ENCODE peak calls at places on chromosomes 13 and 19, in six cellular contexts. O is substantia nigra; P is activated gamma-delta T cell; V is activated naive CD8-positive, alpha-beta T cell treated with anti-CD3 and anti-CD28 coated beads, Interleukin-2, amount 50 U/mL, for 24 hours; W is choroid plexus epithelial cell; H is HTR-8/SVneo. S is an unnamed sample.

GRCh38 chr19:1407662-1408299 is 395 bp downstream of the DAZAP1 start:
- DNase-seq in O (no peak), P (peak), V (peak), W (no peak), H (no peak), S (no peak)

GRCh38 chr13:49711218-49711863 is 20.1 kb upstream of the EBPL start:
- DNase-seq in O (no peak), P (no peak), V (no peak), W (peak), H (no peak), S (no peak)

GRCh38 chr19:35714601-35715354 is 3.0 kb upstream of the KMT2B start:
- DNase-seq in O (no peak), P (no peak), V (peak), W (no peak), H (no peak), S (peak)

GRCh38 chr19:10102787-10103236 is 334 bp upstream of the ANGPTL6 start:
- DNase-seq in O (no peak), P (no peak), V (no peak), W (no peak), H (no peak), S (no peak)

GRCh38 chr13:36965767-36966166 is 33.4 kb downstream of the ALG5 start:
- DNase-seq in O (no peak), P (no peak), V (no peak), W (peak), H (peak), S (no peak)

GRCh38 chr13:91017031-91017668 is 330.3 kb upstream of the MIR17HG start:
- DNase-seq in O (peak), P (no peak), V (peak), W (peak), H (peak), S (no peak)

GRCh38 chr19:29390742-29391141 is 135.1 kb upstream of the VSTM2B start:
- DNase-seq in O (no peak), P (no peak), V (no peak), W (no peak), H (no peak), S (no peak)

GRCh38 chr13:112253631-112254030 is 122.5 kb upstream of the SPACA7 start:
- DNase-seq in O (no peak), P (no peak), V (no peak), W (no peak), H (no peak), S (no peak)

GRCh38 chr13:22740264-22740663 is 440.5 kb upstream of the SGCG start:
- DNase-seq in O (no peak), P (no peak), V (no peak), W (no peak), H (no peak), S (no peak)

GRCh38 chr19:33175156-33175782 is 18.9 kb upstream of the LRP3 start:
- DNase-seq in O (no peak), P (no peak), V (no peak), W (no peak), H (no peak), S (no peak)

GRCh38 chr19:17681505-17682125 is 6.5 kb downstream of the UNC13A start:
- DNase-seq in O (no peak), P (no peak), V (peak), W (peak), H (peak), S (no peak)

GRCh38 chr13:35500071-35500595 is 23.6 kb upstream of the MAB21L1 start:
- DNase-seq in O (no peak), P (no peak), V (no peak), W (no peak), H (no peak), S (no peak)

GRCh38 chr19:39052243-39052746 is 19.9 kb upstream of the FBXO27 start:
- DNase-seq in O (peak), P (peak), V (peak), W (peak), H (peak), S (peak)

GRCh38 chr19:1449467-1450442 is at the start of gene APC2:
- DNase-seq in O (peak), P (no peak), V (peak), W (peak), H (no peak), S (peak)

GRCh38 chr13:110113284-110113764 is 193.6 kb downstream of the COL4A1 start:
- DNase-seq in O (no peak), P (no peak), V (no peak), W (peak), H (no peak), S (no peak)

GRCh38 chr13:28324181-28324789 is 170.6 kb downstream of the FLT1 start:
- DNase-seq in O (peak), P (no peak), V (peak), W (peak), H (peak), S (no peak)

GRCh38 chr13:113903361-113903760 is 39.5 kb upstream of the GAS6 start:
- DNase-seq in O (no peak), P (no peak), V (no peak), W (no peak), H (no peak), S (peak)

GRCh38 chr13:30473675-30474074 is 7.9 kb upstream of the HMGB1 start:
- DNase-seq in O (no peak), P (no peak), V (no peak), W (no peak), H (no peak), S (no peak)

GRCh38 chr13:71758823-71759222 is 108.2 kb downstream of the DACH1 start:
- DNase-seq in O (no peak), P (no peak), V (no peak), W (no peak), H (no peak), S (no peak)

S was measured in upper lobe of left lung.